ENCODE peak calls at places on chromosomes 11 and 22, in nine cellular contexts. G is fibroblast of lung, E is neuronal stem cell, C is GM23248, L is endothelial cell of umbilical vein, H is MM.1S, Z is PC-3, V is SK-N-SH, J is GM23338. B is an unnamed sample.

GRCh38 chr22:22799561-22799960 is 88.1 kb upstream of the IGLL5 start:
- DNase-seq in C (no peak), L (no peak), Z (no peak), G (no peak), E (no peak), H (no peak), J (no peak), V (no peak), B (no peak)

GRCh38 chr11:63629426-63629825 is 15.2 kb upstream of the PLAAT3 start:
- DNase-seq in H (no peak), E (no peak), Z (no peak), V (no peak), G (no peak), C (no peak), L (no peak), J (no peak), B (no peak)

GRCh38 chr11:11602011-11602410 is 19.8 kb downstream of the GALNT18 start:
- DNase-seq in Z (no peak), E (no peak), L (no peak), H (no peak), J (no peak), V (no peak), C (no peak), G (no peak), B (no peak)

GRCh38 chr11:120241277-120241676 is 1.3 kb downstream of the POU2F3 start:
- DNase-seq in H (no peak), Z (no peak), V (no peak), J (no peak), C (no peak), L (no peak), E (no peak), G (no peak), B (no peak)

GRCh38 chr11:44083433-44083832 is 12.0 kb upstream of the EXT2 start:
- DNase-seq in L (no peak), V (no peak), H (no peak), J (no peak), Z (no peak), G (no peak), E (no peak), C (no peak), B (no peak)

GRCh38 chr22:41619979-41620645 is 731 bp downstream of the DESI1 start:
- DNase-seq in L (no peak), H (peak; percentile 59), V (peak; percentile 38), J (peak; percentile 74), E (peak; percentile 3), Z (peak; percentile 20), G (no peak), C (peak; percentile 60), B (peak; percentile 68)

GRCh38 chr11:68457214-68457897 is 3.2 kb upstream of the PPP6R3 start:
- DNase-seq in V (no peak), Z (no peak), G (no peak), H (no peak), J (no peak), E (no peak), C (no peak), L (no peak), B (no peak)

GRCh38 chr11:12787847-12788246 is 113.6 kb downstream of the TEAD1 start:
- DNase-seq in Z (peak; percentile 62), C (peak; percentile 89), L (peak; percentile 83), G (peak; percentile 93), H (no peak), E (no peak), V (no peak), J (no peak), B (no peak)

GRCh38 chr11:114650661-114651060 is 27.7 kb upstream of the NXPE2 start:
- DNase-seq in V (no peak), E (no peak), L (no peak), Z (no peak), H (no peak), C (no peak), G (no peak), J (no peak), B (no peak)

GRCh38 chr11:114653148-114653547 is 25.2 kb upstream of the NXPE2 start:
- DNase-seq in G (no peak), L (no peak), E (no peak), Z (no peak), J (no peak), C (no peak), H (no peak), V (no peak), B (no peak)

GRCh38 chr11:114651145-114651718 is 27.1 kb upstream of the NXPE2 start:
- DNase-seq in J (no peak), V (no peak), Z (no peak), L (no peak), G (no peak), C (no peak), H (no peak), E (no peak), B (no peak)
- H2AFZ ChIP-seq in J (no peak overlapping the region), V (no peak overlapping the region), Z (no peak overlapping the region), L (no peak overlapping the region), G (no peak overlapping the region), C (no peak overlapping the region), H (no peak overlapping the region), E (no peak overlapping the region), B (no peak overlapping the region)

GRCh38 chr22:38081941-38082828 is 1.8 kb downstream of the SLC16A8 start:
- DNase-seq in G (no peak), V (no peak), E (no peak), Z (no peak), L (no peak), C (no peak), J (peak; percentile 58), H (no peak), B (no peak)

GRCh38 chr22:38079804-38080203 is 4.2 kb downstream of the SLC16A8 start:
- DNase-seq in E (no peak), G (no peak), V (no peak), L (no peak), Z (no peak), J (no peak), C (no peak), H (no peak), B (no peak)

GRCh38 chr22:38080468-38080846 is 3.5 kb downstream of the SLC16A8 start:
- DNase-seq in Z (no peak), C (no peak), G (no peak), V (no peak), J (no peak), L (no peak), H (no peak), E (no peak), B (no peak)

GRCh38 chr22:38081636-38081940 is 2.4 kb downstream of the SLC16A8 start:
- DNase-seq in G (no peak), H (no peak), J (no peak), L (no peak), C (no peak), E (no peak), Z (no peak), V (no peak), B (no peak)

DNA sequence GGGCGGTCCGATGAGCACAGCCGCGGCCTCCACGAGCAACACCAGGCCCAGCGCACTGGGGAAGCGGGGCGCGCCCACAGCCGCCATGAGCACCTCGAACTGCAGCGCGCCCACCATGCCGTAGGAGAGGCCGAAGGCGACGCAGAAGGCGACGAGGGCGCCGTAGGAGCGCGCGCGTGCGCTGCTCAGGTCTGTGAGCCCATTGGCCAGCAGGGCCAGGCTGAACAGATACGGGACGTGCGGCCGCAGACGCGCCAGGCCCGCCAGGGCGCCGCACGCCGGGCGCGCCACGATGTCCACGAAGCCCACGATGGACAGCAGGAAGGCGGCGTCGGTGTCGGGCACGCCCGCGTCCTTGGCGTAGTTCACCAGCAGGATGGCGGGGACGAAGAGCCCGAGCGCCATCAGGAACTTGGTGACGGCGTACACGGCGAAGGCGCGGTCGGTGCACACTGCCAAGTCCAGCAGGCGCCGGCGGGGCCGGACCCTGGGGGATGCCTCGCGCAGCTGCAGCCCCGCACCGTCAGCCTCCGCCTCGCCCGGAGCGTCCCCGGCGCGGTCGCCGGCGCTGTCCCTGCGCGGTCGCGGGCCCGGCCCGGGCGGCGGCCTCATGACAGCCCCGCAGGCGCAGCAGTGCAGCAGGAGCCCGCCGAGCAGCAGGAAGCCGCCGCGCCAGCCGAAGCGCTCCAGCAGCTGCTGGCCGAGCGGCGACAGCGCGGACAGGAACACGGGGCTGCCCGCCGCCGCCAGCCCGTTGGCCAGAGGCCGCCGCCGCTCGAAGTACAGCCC is 2.9 kb downstream of the SLC16A8 start:
- DNase-seq in Z (peak; percentile 35), J (peak; percentile 84), E (no peak), G (peak; percentile 41), C (peak; percentile 67), V (peak; percentile 76), H (no peak), L (peak; percentile 43), B (peak; percentile 72)
- H2AFZ ChIP-seq in Z (no peak overlapping the region), J (peak overlapping the region; percentile 94), E (no peak overlapping the region), G (peak overlapping the region; percentile 85), C (peak overlapping the region; percentile 71), V (no peak overlapping the region), H (no peak overlapping the region), L (peak overlapping the region; percentile 60), B (peak overlapping the region; percentile 45)

GRCh38 chr22:29859976-29860766 is 22.1 kb upstream of the ASCC2 start:
- DNase-seq in C (no peak), G (no peak), Z (no peak), V (no peak), J (no peak), H (no peak), L (no peak), E (no peak), B (no peak)

GRCh38 chr22:29856496-29856895 is 18.4 kb upstream of the ASCC2 start:
- DNase-seq in J (no peak), G (no peak), V (no peak), E (no peak), C (no peak), H (no peak), L (no peak), Z (no peak), B (no peak)

GRCh38 chr22:29854432-29854831 is 16.4 kb upstream of the ASCC2 start:
- DNase-seq in H (no peak), J (no peak), V (no peak), Z (no peak), C (no peak), E (no peak), L (no peak), G (no peak), B (no peak)

DNA sequence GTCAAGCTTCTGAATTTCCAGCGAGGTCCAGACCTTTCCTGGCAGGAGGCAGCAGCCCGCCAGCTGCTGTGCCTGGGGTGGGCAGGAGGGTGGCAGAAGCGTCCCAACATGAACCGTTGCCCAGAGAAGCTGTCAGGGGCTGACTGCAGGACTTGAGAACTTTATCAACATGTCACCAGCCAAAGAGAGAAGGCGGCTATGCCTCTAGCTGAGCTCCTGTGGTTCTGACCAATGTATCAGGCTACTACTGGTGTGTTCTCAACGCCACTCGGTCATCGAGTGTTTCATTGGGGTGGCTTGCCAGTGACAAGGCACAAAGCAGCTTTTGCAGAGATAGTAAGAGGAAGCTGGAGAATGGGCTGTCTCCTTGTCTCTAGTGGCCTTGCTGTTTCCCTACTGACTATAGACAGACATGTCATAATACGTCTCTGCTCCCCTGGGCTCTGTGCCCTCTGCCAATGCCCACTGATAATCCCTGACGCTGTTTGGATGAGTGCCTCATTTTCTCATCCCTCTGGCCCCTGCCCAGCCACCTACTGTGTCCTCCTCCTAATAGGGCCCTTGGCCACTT is 17.6 kb upstream of the ASCC2 start:
- DNase-seq in V (no peak), C (peak; percentile 15), J (no peak), H (no peak), Z (no peak), G (no peak), E (no peak), L (no peak), B (no peak)
- H2AFZ ChIP-seq in V (no peak overlapping the region), C (no peak overlapping the region), J (no peak overlapping the region), H (no peak overlapping the region), Z (no peak overlapping the region), G (no peak overlapping the region), E (peak overlapping the region; percentile 64), L (no peak overlapping the region), B (no peak overlapping the region)

GRCh38 chr22:36443198-36443770 is 38.2 kb downstream of the TXN2 start:
- DNase-seq in V (no peak), L (no peak), Z (no peak), J (no peak), C (no peak), G (peak; percentile 77), H (no peak), E (no peak), B (no peak)

GRCh38 chr22:36442506-36443197 is 38.8 kb downstream of the TXN2 start:
- DNase-seq in E (no peak), L (no peak), V (no peak), G (no peak), J (no peak), Z (no peak), C (no peak), H (no peak), B (peak; percentile 7)

GRCh38 chr22:36449776-36450175 is 31.7 kb downstream of the TXN2 start:
- DNase-seq in H (no peak), G (no peak), Z (no peak), C (no peak), L (no peak), J (no peak), E (no peak), V (no peak), B (peak; percentile 3)

GRCh38 chr22:36447634-36448033 is 33.8 kb downstream of the TXN2 start:
- DNase-seq in Z (no peak), L (no peak), H (no peak), V (no peak), C (no peak), G (no peak), E (no peak), J (no peak), B (no peak)

DNA sequence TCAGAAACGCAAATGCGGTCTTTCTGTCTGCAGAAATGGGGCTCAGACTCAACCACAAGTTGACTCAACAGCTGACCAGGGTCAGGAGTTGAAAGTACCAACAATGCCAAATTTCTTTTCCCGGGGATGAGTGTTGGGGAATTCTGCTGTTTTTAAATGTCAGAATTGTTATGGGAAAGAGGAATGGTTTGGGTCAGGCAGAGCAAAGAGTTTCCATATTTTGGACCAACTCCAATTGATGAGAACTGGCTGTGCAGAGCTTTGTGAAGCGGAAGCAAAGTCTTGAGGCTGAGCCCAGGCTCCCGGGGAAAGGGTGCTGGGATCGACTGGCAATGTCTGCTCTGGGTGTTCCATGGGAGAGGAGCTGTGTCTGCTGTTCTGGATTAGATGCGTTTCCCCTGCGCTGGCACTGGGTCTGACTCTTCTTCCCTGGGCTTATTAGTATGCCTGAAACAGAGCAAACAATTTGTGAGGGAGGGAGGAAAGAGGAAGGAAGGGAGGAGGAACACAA is 36.2 kb downstream of the TXN2 start:
- DNase-seq in G (peak; percentile 99), V (no peak), H (no peak), E (no peak), Z (no peak), L (no peak), J (peak; percentile 46), C (peak; percentile 80), B (no peak)
- H2AFZ ChIP-seq in G (no peak overlapping the region), V (peak overlapping the region; percentile 79), H (no peak overlapping the region), E (peak overlapping the region; percentile 27), Z (peak overlapping the region; percentile 63), L (peak overlapping the region; percentile 7), J (peak overlapping the region; percentile 69), C (peak overlapping the region; percentile 44), B (no peak overlapping the region)

B was measured in hepatocyte.